ENCODE peak calls at places on chromosome 17, in four cellular contexts. R is SJCRH30, J is GM12865, U is neuronal stem cell. B is an unnamed sample.

GRCh38 chr17:58156839-58157803 is 8.9 kb downstream of the OR4D1 start:
- DNase-seq in U (peak; percentile 48), R (no peak), J (no peak), B (no peak)

GRCh38 chr17:48642843-48643696 is 16.9 kb upstream of the HOXB9 start:
- DNase-seq in R (no peak), J (no peak), U (no peak), B (no peak)

GRCh38 chr17:44121206-44121605 is 2.2 kb downstream of the HDAC5 start:
- DNase-seq in U (no peak), J (no peak), R (no peak), B (no peak)

GRCh38 chr17:72166040-72166439 is 45.2 kb downstream of the SOX9 start:
- DNase-seq in U (no peak), R (no peak), J (no peak), B (no peak)

GRCh38 chr17:31807846-31808245 is 51.2 kb downstream of the COPRS start:
- DNase-seq in U (no peak), R (no peak), J (no peak), B (no peak)

GRCh38 chr17:80811181-80812105 is 180.2 kb upstream of the CHMP6 start:
- DNase-seq in J (no peak), U (no peak), R (peak; percentile 80), B (peak; percentile 60)

GRCh38 chr17:79980246-79981043 is 55.2 kb downstream of the TBC1D16 start:
- DNase-seq in R (no peak), U (no peak), J (no peak), B (no peak)

GRCh38 chr17:56756536-56756935 is 77.2 kb downstream of the C17orf67 start:
- DNase-seq in R (no peak), J (no peak), U (no peak), B (peak; percentile 56)

GRCh38 chr17:21218831-21219380 is 4.9 kb upstream of the TMEM11 start:
- DNase-seq in J (no peak), R (no peak), U (no peak), B (no peak)

GRCh38 chr17:9115446-9116265 is 94.3 kb downstream of the NTN1 start:
- DNase-seq in U (peak; percentile 44), J (no peak), R (peak; percentile 82), B (peak; percentile 93)

GRCh38 chr17:19744492-19744891 is 3.6 kb downstream of the ALDH3A1 start:
- DNase-seq in U (no peak), R (no peak), J (peak; percentile 25), B (peak; percentile 58)

GRCh38 chr17:80428363-80428762 is 13.4 kb downstream of the ENDOV start:
- DNase-seq in R (no peak), J (no peak), U (no peak), B (no peak)

GRCh38 chr17:7947651-7948050 is 15.6 kb downstream of the CNTROB start:
- DNase-seq in J (no peak), R (no peak), U (no peak), B (no peak)

GRCh38 chr17:5210853-5211252 is 19.2 kb upstream of the ZNF594 start:
- DNase-seq in U (no peak), J (peak; percentile 59), R (no peak), B (no peak)

GRCh38 chr17:15659663-15660062 is 24.4 kb downstream of the TRIM16 start:
- DNase-seq in U (no peak), J (no peak), R (peak; percentile 93), B (no peak)

DNA sequence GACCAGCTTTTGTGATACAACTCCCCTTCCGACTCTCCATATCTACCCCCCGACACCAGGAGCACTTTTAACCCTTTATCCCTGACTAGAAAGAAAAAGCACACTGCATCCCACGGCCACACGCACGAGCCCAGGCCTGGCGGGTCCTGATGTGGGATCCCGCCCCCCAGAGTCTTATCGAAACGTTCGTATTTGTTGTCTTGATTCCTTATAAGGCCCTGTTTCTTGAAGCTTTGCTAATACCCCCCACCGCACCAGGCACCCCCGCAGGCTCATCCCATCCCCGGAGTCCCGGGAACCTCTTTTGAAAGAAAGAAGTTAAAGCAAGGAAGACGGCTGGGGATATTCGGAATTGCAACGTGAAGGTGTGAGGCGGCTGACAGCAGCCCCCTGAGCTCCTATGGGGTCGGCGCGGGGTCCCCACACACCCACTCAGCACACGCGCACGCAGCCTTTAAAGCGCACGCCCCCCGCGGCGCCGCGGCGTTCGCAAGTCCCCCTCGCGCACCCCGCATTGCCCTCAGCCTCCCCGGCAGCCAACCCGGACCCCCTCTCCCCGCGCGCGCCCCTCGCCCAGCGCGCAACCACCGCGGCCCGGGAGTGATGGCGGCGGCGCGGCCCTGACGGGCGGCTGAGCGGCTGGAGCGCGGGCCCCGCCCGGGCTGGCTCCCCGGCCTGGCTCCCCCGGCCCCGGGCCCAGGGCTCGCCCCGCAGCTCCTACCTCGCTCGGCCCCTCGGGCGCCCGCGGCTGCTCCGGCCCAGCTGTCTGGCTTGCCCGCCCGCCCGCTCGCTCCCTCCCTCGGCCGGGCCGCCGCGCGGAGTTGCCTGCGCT is 448 bp downstream of the STAT5B start:
- DNase-seq in J (peak; percentile 39), R (no peak), U (no peak), B (peak; percentile 44)
- H3K4me3 ChIP-seq in J (peak overlapping the region; percentile 94), R (peak overlapping the region; percentile 88), U (peak overlapping the region; percentile 97), B (peak overlapping the region; percentile 66)

DNA sequence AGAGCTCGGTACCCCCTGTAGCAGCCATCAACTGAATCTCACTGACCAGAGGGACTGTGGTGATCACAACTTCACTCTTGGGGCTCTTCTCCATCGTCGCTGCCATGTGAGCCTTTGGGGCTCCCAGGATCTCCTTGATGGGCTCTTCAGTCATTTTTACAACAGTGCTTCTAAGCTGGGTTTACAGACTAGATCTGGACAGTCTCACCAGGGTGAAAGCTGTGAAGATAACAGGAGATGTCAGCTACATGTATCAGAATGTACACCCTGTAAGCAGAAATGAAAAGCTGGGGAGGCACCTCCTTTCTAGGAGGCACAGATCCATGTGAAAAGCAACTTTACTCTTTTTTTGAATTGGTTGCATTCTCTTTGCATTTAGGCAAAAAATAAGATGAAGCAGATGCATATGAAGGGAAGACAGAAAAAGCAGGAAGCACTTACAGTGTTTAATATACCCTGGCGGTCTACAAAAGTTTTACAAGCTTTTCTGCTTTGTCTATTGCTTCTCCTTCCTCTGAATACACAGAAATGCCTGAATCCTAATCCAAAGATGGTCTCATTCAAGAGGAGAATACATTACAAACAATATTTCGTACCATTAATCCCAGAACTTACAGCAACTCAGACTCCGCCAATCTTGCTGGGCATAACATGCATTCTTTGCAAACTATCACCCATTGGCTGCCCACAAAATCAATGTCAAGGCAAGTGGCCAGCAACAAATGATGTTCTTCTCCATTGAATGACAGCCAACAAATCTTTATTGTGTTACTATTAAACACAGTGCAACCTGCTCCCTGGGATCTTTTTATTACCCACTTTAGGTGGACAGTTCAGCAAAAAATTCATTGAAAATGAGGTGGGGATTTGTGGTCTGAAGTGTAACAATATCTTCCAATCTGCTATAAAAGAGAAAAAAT is 1.5 kb downstream of the TMEM100 start:
- DNase-seq in R (no peak), J (no peak), U (no peak), B (peak; percentile 48)
- H3K4me3 ChIP-seq in R (no peak overlapping the region), J (no peak overlapping the region), U (no peak overlapping the region), B (no peak overlapping the region)

GRCh38 chr17:49971199-49971847 is 2.3 kb downstream of the DLX4 start:
- DNase-seq in U (no peak), J (no peak), R (no peak), B (no peak)
- H3K4me3 ChIP-seq in U (no peak overlapping the region), J (no peak overlapping the region), R (no peak overlapping the region), B (no peak overlapping the region)

GRCh38 chr17:64509179-64509578 is 2.4 kb downstream of the CEP95 start:
- DNase-seq in U (no peak), J (no peak), R (no peak), B (no peak)
- H3K4me3 ChIP-seq in U (no peak overlapping the region), J (no peak overlapping the region), R (no peak overlapping the region), B (peak overlapping the region; percentile 34)

DNA sequence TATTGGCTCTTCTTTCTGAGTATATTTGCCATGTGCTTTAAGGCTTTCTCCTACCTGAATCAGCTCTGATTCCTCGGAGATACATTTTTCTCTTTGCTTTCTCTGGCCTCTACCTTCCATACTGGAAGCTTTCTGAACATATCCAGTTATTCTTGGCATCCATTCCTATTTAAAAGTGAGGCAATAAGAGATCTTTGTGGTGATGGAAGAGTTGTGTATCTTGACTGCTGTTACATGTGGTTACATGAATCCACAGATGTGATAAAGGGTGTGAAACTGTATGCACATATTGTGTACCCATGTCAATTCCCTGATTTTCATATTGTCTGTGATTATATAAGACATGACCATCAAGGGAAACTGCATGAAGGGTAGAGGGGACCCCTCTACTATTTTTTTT is 24.4 kb downstream of the UBE2O start:
- DNase-seq in U (no peak), J (no peak), R (no peak), B (no peak)
- H3K4me3 ChIP-seq in U (no peak overlapping the region), J (no peak overlapping the region), R (no peak overlapping the region), B (no peak overlapping the region)

GRCh38 chr17:61397086-61397842 is 2.4 kb upstream of the TBX2 start:
- DNase-seq in R (no peak), J (no peak), U (no peak), B (no peak)
- H3K4me3 ChIP-seq in R (no peak overlapping the region), J (no peak overlapping the region), U (peak overlapping the region; percentile 51), B (no peak overlapping the region)

GRCh38 chr17:39701012-39701783 is 1.3 kb downstream of the ERBB2 start:
- DNase-seq in J (no peak), U (no peak), R (no peak), B (no peak)

GRCh38 chr17:39701784-39702422 is 2.0 kb downstream of the ERBB2 start:
- DNase-seq in R (no peak), U (no peak), J (no peak), B (no peak)

GRCh38 chr17:39700148-39700987 is 504 bp downstream of the ERBB2 start:
- DNase-seq in J (no peak), U (no peak), R (no peak), B (no peak)

GRCh38 chr17:39697961-39698360 is 1.9 kb upstream of the ERBB2 start:
- DNase-seq in R (no peak), U (no peak), J (no peak), B (no peak)

DNA sequence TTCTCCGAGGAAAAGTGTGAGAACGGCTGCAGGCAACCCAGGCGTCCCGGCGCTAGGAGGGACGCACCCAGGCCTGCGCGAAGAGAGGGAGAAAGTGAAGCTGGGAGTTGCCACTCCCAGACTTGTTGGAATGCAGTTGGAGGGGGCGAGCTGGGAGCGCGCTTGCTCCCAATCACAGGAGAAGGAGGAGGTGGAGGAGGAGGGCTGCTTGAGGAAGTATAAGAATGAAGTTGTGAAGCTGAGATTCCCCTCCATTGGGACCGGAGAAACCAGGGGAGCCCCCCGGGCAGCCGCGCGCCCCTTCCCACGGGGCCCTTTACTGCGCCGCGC is at the start of gene ERBB2:
- DNase-seq in J (no peak), U (no peak), R (peak; percentile 35), B (no peak)
- H3K4me3 ChIP-seq in J (no peak within 1 kb of the TSS), U (peak within 1 kb of the TSS; percentile 97), R (peak within 1 kb of the TSS; percentile 61), B (no peak within 1 kb of the TSS)

GRCh38 chr17:75155191-75155601 is 884 bp upstream of the JPT1 start:
- DNase-seq in R (peak; percentile 87), U (no peak), J (no peak), B (no peak)
- H3K4me3 ChIP-seq in R (peak overlapping the region; percentile 77), U (no peak overlapping the region), J (no peak overlapping the region), B (no peak overlapping the region)

DNA sequence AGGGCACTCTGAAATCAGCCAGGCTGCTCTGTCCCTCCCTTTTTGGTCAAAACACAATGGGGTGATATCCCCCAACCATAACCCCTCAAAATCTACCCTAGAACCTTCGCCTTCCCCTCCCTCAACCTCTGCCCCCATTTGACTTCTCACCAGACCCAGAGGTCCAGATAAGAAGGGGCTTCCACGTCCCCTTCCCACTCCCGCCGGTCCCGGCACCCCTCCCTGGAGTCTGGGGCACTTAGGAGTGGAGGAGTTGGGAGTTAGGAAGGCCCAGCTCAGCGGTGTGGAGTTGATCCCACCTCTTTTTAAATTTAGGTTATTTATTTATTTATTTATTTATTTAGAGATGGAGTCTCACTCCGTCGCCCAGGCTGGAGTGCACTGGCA is 619 bp upstream of the TMEM92 start:
- DNase-seq in R (no peak), U (no peak), J (no peak), B (no peak)
- H3K4me3 ChIP-seq in R (no peak overlapping the region), U (no peak overlapping the region), J (no peak overlapping the region), B (no peak overlapping the region)

B was measured in NB4.